ENCODE peak calls at places on chromosomes 16 and 17, in four cellular contexts. One of them, this sample, is unnamed.

GRCh38 chr17:73401911-73402310 is 90.1 kb upstream of the CDC42EP4 start:
- DNase-seq in glutamatergic neuron: peak; percentile 71
- DNase-seq in gastrocnemius medialis: no peak
- DNase-seq in ascending aorta: no peak
- DNase-seq in this sample: no peak

GRCh38 chr16:57893559-57894389 is 77.2 kb downstream of the CNGB1 start:
- DNase-seq in gastrocnemius medialis: no peak
- DNase-seq in glutamatergic neuron: no peak
- DNase-seq in ascending aorta: no peak
- DNase-seq in this sample: no peak

GRCh38 chr16:84927621-84928591 is 83.4 kb downstream of the ZDHHC7 start:
- DNase-seq in ascending aorta: no peak
- DNase-seq in glutamatergic neuron: no peak
- DNase-seq in gastrocnemius medialis: no peak
- DNase-seq in this sample: no peak

GRCh38 chr17:17576772-17577234 is 14.7 kb downstream of the PEMT start:
- DNase-seq in ascending aorta: no peak
- DNase-seq in glutamatergic neuron: no peak
- DNase-seq in gastrocnemius medialis: no peak
- DNase-seq in this sample: no peak

GRCh38 chr17:39738568-39738901 is 797 bp downstream of the GRB7 start:
- DNase-seq in glutamatergic neuron: no peak
- DNase-seq in gastrocnemius medialis: no peak
- DNase-seq in ascending aorta: no peak
- DNase-seq in this sample: no peak

GRCh38 chr16:82011199-82011641 is at the start of gene SDR42E1:
- DNase-seq in ascending aorta: no peak
- DNase-seq in glutamatergic neuron: no peak
- DNase-seq in gastrocnemius medialis: no peak
- DNase-seq in this sample: no peak

GRCh38 chr16:23679274-23679985 is 741 bp downstream of the PLK1 start:
- DNase-seq in gastrocnemius medialis: no peak
- DNase-seq in ascending aorta: no peak
- DNase-seq in glutamatergic neuron: peak; percentile 25
- DNase-seq in this sample: no peak

GRCh38 chr16:89785523-89786155 is 30.8 kb downstream of the FANCA start:
- DNase-seq in glutamatergic neuron: no peak
- DNase-seq in gastrocnemius medialis: no peak
- DNase-seq in ascending aorta: no peak
- DNase-seq in this sample: no peak

GRCh38 chr16:9677301-9677653 is 505.0 kb downstream of the GRIN2A start:
- DNase-seq in glutamatergic neuron: no peak
- DNase-seq in ascending aorta: no peak
- DNase-seq in gastrocnemius medialis: no peak
- DNase-seq in this sample: no peak

GRCh38 chr17:773467-774319 is 8.4 kb downstream of the GLOD4 start:
- DNase-seq in ascending aorta: no peak
- DNase-seq in glutamatergic neuron: no peak
- DNase-seq in gastrocnemius medialis: no peak
- DNase-seq in this sample: no peak

GRCh38 chr16:56257260-56257659 is 66.0 kb downstream of the GNAO1 start:
- DNase-seq in gastrocnemius medialis: no peak
- DNase-seq in glutamatergic neuron: no peak
- DNase-seq in ascending aorta: no peak
- DNase-seq in this sample: no peak

GRCh38 chr17:36910513-36910912 is 26.8 kb upstream of the LHX1 start:
- DNase-seq in gastrocnemius medialis: no peak
- DNase-seq in glutamatergic neuron: no peak
- DNase-seq in ascending aorta: no peak
- DNase-seq in this sample: no peak

GRCh38 chr16:78060295-78060694 is 37.9 kb downstream of the CLEC3A start:
- DNase-seq in ascending aorta: no peak
- DNase-seq in gastrocnemius medialis: no peak
- DNase-seq in glutamatergic neuron: no peak
- DNase-seq in this sample: no peak
- TF ChIP-seq CTCF in ascending aorta: no peak
- TF ChIP-seq CTCF in gastrocnemius medialis: no peak
- TF ChIP-seq CTCF in glutamatergic neuron: no peak
- TF ChIP-seq CTCF in this sample: peak; percentile 13

GRCh38 chr16:50182441-50182840 is 29.3 kb downstream of the TENT4B start:
- DNase-seq in ascending aorta: no peak
- DNase-seq in glutamatergic neuron: no peak
- DNase-seq in gastrocnemius medialis: no peak
- DNase-seq in this sample: no peak

GRCh38 chr16:50173318-50173717 is 20.2 kb downstream of the TENT4B start:
- DNase-seq in gastrocnemius medialis: no peak
- DNase-seq in glutamatergic neuron: no peak
- DNase-seq in ascending aorta: no peak
- DNase-seq in this sample: no peak

GRCh38 chr16:50183316-50183715 is 30.2 kb downstream of the TENT4B start:
- DNase-seq in gastrocnemius medialis: no peak
- DNase-seq in glutamatergic neuron: no peak
- DNase-seq in ascending aorta: no peak
- DNase-seq in this sample: no peak

GRCh38 chr16:50178397-50179018 is 25.4 kb downstream of the TENT4B start:
- DNase-seq in ascending aorta: no peak
- DNase-seq in gastrocnemius medialis: no peak
- DNase-seq in glutamatergic neuron: no peak
- DNase-seq in this sample: no peak
- TF ChIP-seq CTCF in ascending aorta: no peak
- TF ChIP-seq CTCF in gastrocnemius medialis: no peak
- TF ChIP-seq CTCF in glutamatergic neuron: no peak
- TF ChIP-seq CTCF in this sample: no peak

GRCh38 chr17:82878545-82878944 is 38.7 kb upstream of the ZNF750 start:
- DNase-seq in ascending aorta: no peak
- DNase-seq in gastrocnemius medialis: no peak
- DNase-seq in glutamatergic neuron: no peak
- DNase-seq in this sample: no peak

GRCh38 chr17:82875418-82875856 is 35.6 kb upstream of the ZNF750 start:
- DNase-seq in glutamatergic neuron: no peak
- DNase-seq in ascending aorta: no peak
- DNase-seq in gastrocnemius medialis: no peak
- DNase-seq in this sample: no peak

GRCh38 chr17:82876149-82876548 is 36.3 kb upstream of the ZNF750 start:
- DNase-seq in ascending aorta: no peak
- DNase-seq in gastrocnemius medialis: peak; percentile 69
- DNase-seq in glutamatergic neuron: no peak
- DNase-seq in this sample: no peak

GRCh38 chr17:82879241-82879640 is 39.4 kb upstream of the ZNF750 start:
- DNase-seq in ascending aorta: no peak
- DNase-seq in glutamatergic neuron: no peak
- DNase-seq in gastrocnemius medialis: no peak
- DNase-seq in this sample: no peak

GRCh38 chr17:82876602-82877391 is 37.0 kb upstream of the ZNF750 start:
- DNase-seq in glutamatergic neuron: peak; percentile 75
- DNase-seq in ascending aorta: peak; percentile 47
- DNase-seq in gastrocnemius medialis: peak; percentile 86
- DNase-seq in this sample: no peak
- TF ChIP-seq CTCF in glutamatergic neuron: peak; percentile 8
- TF ChIP-seq CTCF in ascending aorta: peak; percentile 58
- TF ChIP-seq CTCF in gastrocnemius medialis: peak; percentile 36
- TF ChIP-seq CTCF in this sample: no peak

GRCh38 chr17:42118126-42118510 is 3.0 kb downstream of the KAT2A start:
- DNase-seq in gastrocnemius medialis: no peak
- DNase-seq in ascending aorta: no peak
- DNase-seq in glutamatergic neuron: no peak
- DNase-seq in this sample: no peak

GRCh38 chr17:42117397-42118125 is 3.6 kb downstream of the KAT2A start:
- DNase-seq in gastrocnemius medialis: no peak
- DNase-seq in glutamatergic neuron: no peak
- DNase-seq in ascending aorta: no peak
- DNase-seq in this sample: no peak

GRCh38 chr17:42119301-42119700 is 1.9 kb downstream of the KAT2A start:
- DNase-seq in glutamatergic neuron: no peak
- DNase-seq in gastrocnemius medialis: no peak
- DNase-seq in ascending aorta: no peak
- DNase-seq in this sample: no peak

GRCh38 chr17:42116705-42117396 is 4.3 kb downstream of the KAT2A start:
- DNase-seq in ascending aorta: peak; percentile 37
- DNase-seq in gastrocnemius medialis: peak; percentile 62
- DNase-seq in glutamatergic neuron: peak; percentile 79
- DNase-seq in this sample: peak; percentile 83

DNA sequence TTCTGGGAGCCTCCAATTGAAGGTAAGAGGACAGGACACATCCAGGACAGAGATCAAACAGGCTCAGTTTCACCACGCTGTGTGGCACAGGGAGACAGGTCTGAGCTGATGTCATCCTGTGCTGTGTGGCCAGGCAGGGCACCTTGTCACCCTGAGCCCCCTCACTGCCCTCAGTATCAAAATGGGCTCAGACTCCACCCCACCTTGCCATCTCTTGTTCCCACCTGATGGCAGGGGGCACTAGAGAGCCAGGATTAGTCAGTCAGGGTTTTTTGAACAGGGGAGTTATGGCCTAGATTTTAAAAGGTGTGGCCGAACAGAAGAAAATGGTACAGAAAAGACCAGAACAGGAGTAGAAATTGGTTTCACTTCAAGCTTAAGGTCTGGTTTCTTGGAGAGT is 2.6 kb downstream of the KAT2A start:
- DNase-seq in gastrocnemius medialis: no peak
- DNase-seq in ascending aorta: no peak
- DNase-seq in glutamatergic neuron: peak; percentile 48
- DNase-seq in this sample: no peak
- TF ChIP-seq CTCF in gastrocnemius medialis: peak; percentile 34
- TF ChIP-seq CTCF in ascending aorta: peak; percentile 26
- TF ChIP-seq CTCF in glutamatergic neuron: peak; percentile 52
- TF ChIP-seq CTCF in this sample: peak; percentile 55

GRCh38 chr16:495127-495748 is 32.3 kb upstream of the CAPN15 start:
- DNase-seq in ascending aorta: no peak
- DNase-seq in glutamatergic neuron: peak; percentile 66
- DNase-seq in gastrocnemius medialis: no peak
- DNase-seq in this sample: peak; percentile 66
- TF ChIP-seq CTCF in ascending aorta: no peak
- TF ChIP-seq CTCF in glutamatergic neuron: no peak
- TF ChIP-seq CTCF in gastrocnemius medialis: no peak
- TF ChIP-seq CTCF in this sample: peak; percentile 51

DNA sequence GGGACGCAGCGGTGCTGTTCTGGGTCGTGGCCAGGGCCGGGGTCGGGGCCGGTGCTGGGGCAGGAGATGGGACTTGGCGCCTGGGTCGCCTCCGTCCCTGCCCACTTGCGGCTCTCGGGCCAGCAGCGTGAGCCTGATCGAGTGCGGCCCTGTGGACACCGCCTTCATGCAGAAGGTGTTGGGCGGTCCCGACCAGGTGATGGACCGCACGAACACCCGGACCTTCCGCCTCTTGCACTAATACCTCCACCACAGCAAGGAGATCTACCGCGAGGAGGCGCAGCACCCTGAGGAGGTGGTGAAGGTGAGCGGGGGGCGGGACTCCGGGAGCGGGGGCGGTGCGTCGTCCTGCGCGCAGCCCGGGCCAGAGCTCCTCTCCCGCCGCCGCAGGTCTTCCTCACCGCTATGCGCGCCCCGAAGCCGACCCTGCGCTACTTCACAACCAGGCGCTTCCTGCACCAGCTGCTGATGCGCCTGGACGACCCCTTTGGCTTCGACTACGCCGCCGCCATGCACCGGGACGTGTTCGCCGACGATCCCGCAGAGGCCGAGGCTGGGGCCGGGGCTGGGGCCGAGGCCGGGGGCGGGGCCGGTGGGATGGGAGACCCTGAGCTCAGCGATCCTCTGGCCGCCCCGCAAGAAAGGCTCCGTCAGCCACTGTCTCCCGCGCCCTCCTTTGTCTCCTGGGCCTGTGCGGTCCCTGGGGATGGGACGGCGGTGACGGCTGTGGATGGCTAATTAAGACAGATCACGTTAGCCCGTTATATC is 4.5 kb upstream of the HSD17B1 start:
- DNase-seq in gastrocnemius medialis: no peak
- DNase-seq in ascending aorta: no peak
- DNase-seq in glutamatergic neuron: peak; percentile 83
- DNase-seq in this sample: peak; percentile 81
- TF ChIP-seq CTCF in gastrocnemius medialis: no peak
- TF ChIP-seq CTCF in ascending aorta: no peak
- TF ChIP-seq CTCF in glutamatergic neuron: peak; percentile 35
- TF ChIP-seq CTCF in this sample: peak; percentile 29

GRCh38 chr17:76683011-76683755 is 27.6 kb downstream of the MXRA7 start:
- DNase-seq in ascending aorta: no peak
- DNase-seq in gastrocnemius medialis: no peak
- DNase-seq in glutamatergic neuron: peak; percentile 59
- DNase-seq in this sample: no peak
- TF ChIP-seq CTCF in ascending aorta: no peak
- TF ChIP-seq CTCF in gastrocnemius medialis: no peak
- TF ChIP-seq CTCF in glutamatergic neuron: peak; percentile 36
- TF ChIP-seq CTCF in this sample: no peak

This sample was measured in D721Med.